ENCODE peak calls at places on chromosomes 11 and 22, in eight cellular contexts. V is hippocampal formation; U is amygdala; C is GM13977; Z is HEK293T; O is CD4-positive, alpha-beta T cell; B is retina; I is fibroblast of lung. D is an unnamed sample.

GRCh38 chr11:63813035-63813562 is at the start of gene SPINDOC:
- DNase-seq in V (peak), U (peak), C (peak), Z (peak), O (peak), B (peak), I (peak), D (peak)

GRCh38 chr11:72091292-72091691 is 10.6 kb downstream of the LRRC51 start:
- DNase-seq in V (peak), U (peak), C (peak), Z (peak), O (peak), B (peak), I (peak), D (peak)

GRCh38 chr11:2518983-2519340 is 74.2 kb downstream of the KCNQ1 start:
- DNase-seq in V (no peak), U (no peak), C (no peak), Z (no peak), O (no peak), B (no peak), I (no peak), D (no peak)

GRCh38 chr11:110182886-110183285 is 89.7 kb downstream of the ZC3H12C start:
- DNase-seq in V (no peak), U (no peak), C (no peak), Z (no peak), O (no peak), B (no peak), I (peak), D (no peak)

GRCh38 chr11:24683578-24683977 is 186.7 kb downstream of the LUZP2 start:
- DNase-seq in V (no peak), U (no peak), C (no peak), Z (no peak), O (no peak), B (no peak), I (no peak), D (no peak)

GRCh38 chr11:102451693-102452460 is 688 bp downstream of the TMEM123 start:
- DNase-seq in V (peak), U (peak), C (peak), Z (peak), O (peak), B (peak), I (peak), D (peak)

GRCh38 chr11:68115285-68115684 is 5.9 kb downstream of the CHKA start:
- DNase-seq in V (no peak), U (no peak), C (no peak), Z (no peak), O (no peak), B (no peak), I (no peak), D (no peak)

GRCh38 chr11:126163074-126163700 is 48.3 kb downstream of the RPUSD4 start:
- DNase-seq in V (no peak), U (no peak), C (no peak), Z (no peak), O (no peak), B (peak), I (peak), D (no peak)

GRCh38 chr11:69750108-69750850 is 24.9 kb downstream of the FGF4 start:
- DNase-seq in V (no peak), U (no peak), C (no peak), Z (no peak), O (no peak), B (no peak), I (no peak), D (no peak)

GRCh38 chr11:126990716-126991480 is 9.7 kb downstream of the KIRREL3 start:
- DNase-seq in V (no peak), U (no peak), C (no peak), Z (no peak), O (no peak), B (no peak), I (no peak), D (no peak)

GRCh38 chr11:62153087-62153395 is 29.2 kb downstream of the INCENP start:
- DNase-seq in V (no peak), U (no peak), C (no peak), Z (no peak), O (no peak), B (no peak), I (no peak), D (no peak)

GRCh38 chr11:68012843-68013610 is 2.9 kb downstream of the ALDH3B1 start:
- DNase-seq in V (peak), U (no peak), C (no peak), Z (no peak), O (no peak), B (no peak), I (peak), D (no peak)

GRCh38 chr11:32056445-32056844 is 34.4 kb upstream of the RCN1 start:
- DNase-seq in V (no peak), U (no peak), C (no peak), Z (no peak), O (no peak), B (no peak), I (peak), D (no peak)

GRCh38 chr22:44270556-44270880 is 42.2 kb downstream of the SHISAL1 start:
- DNase-seq in V (no peak), U (no peak), C (no peak), Z (no peak), O (no peak), B (no peak), I (no peak), D (no peak)

GRCh38 chr11:120978701-120979100 is 45.2 kb upstream of the TBCEL start:
- DNase-seq in V (no peak), U (no peak), C (no peak), Z (no peak), O (no peak), B (no peak), I (no peak), D (no peak)

GRCh38 chr11:119194811-119195210 is 9.5 kb downstream of the NHERF4 start:
- DNase-seq in V (no peak), U (no peak), C (no peak), Z (no peak), O (no peak), B (no peak), I (no peak), D (no peak)

GRCh38 chr22:39592104-39593060 is 21.8 kb downstream of the CACNA1I start:
- DNase-seq in V (no peak), U (no peak), C (no peak), Z (no peak), O (no peak), B (peak), I (peak), D (no peak)

GRCh38 chr11:65488273-65489058 is 10.4 kb upstream of the MALAT1 start:
- DNase-seq in V (peak), U (no peak), C (peak), Z (no peak), O (no peak), B (peak), I (peak), D (no peak)

GRCh38 chr11:2293396-2294339 is 8.1 kb downstream of the C11orf21 start:
- DNase-seq in V (no peak), U (no peak), C (no peak), Z (no peak), O (no peak), B (no peak), I (no peak), D (no peak)

GRCh38 chr22:29309332-29310064 is 3.0 kb downstream of the GAS2L1 start:
- DNase-seq in V (no peak), U (no peak), C (peak), Z (no peak), O (no peak), B (no peak), I (no peak), D (peak)

GRCh38 chr22:20080776-20081654 is 974 bp downstream of the DGCR8 start:
- DNase-seq in V (no peak), U (no peak), C (peak), Z (peak), O (no peak), B (peak), I (peak), D (no peak)

GRCh38 chr22:44402196-44403111 is 89.7 kb upstream of the SHISAL1 start:
- DNase-seq in V (no peak), U (no peak), C (no peak), Z (no peak), O (no peak), B (peak), I (no peak), D (no peak)

GRCh38 chr11:62143727-62144126 is 19.9 kb downstream of the INCENP start:
- DNase-seq in V (no peak), U (no peak), C (no peak), Z (no peak), O (no peak), B (no peak), I (no peak), D (no peak)

GRCh38 chr22:19482297-19482696 is 2.6 kb downstream of the CDC45 start:
- DNase-seq in V (no peak), U (no peak), C (no peak), Z (no peak), O (no peak), B (no peak), I (no peak), D (no peak)

GRCh38 chr11:36211735-36212430 is 77.3 kb downstream of the COMMD9 start:
- DNase-seq in V (no peak), U (peak), C (no peak), Z (no peak), O (no peak), B (no peak), I (no peak), D (no peak)

GRCh38 chr11:18490319-18490718 is 34.7 kb downstream of the LDHAL6A start:
- DNase-seq in V (no peak), U (no peak), C (no peak), Z (no peak), O (no peak), B (no peak), I (no peak), D (no peak)

GRCh38 chr11:133403900-133404299 is 128.4 kb downstream of the OPCML start:
- DNase-seq in V (no peak), U (no peak), C (no peak), Z (peak), O (no peak), B (no peak), I (no peak), D (peak)

GRCh38 chr11:69808708-69809107 is 10.5 kb downstream of the FGF3 start:
- DNase-seq in V (no peak), U (no peak), C (no peak), Z (no peak), O (no peak), B (peak), I (peak), D (no peak)

GRCh38 chr11:134913999-134914590 is 502.1 kb upstream of the B3GAT1 start:
- DNase-seq in V (no peak), U (no peak), C (no peak), Z (no peak), O (no peak), B (no peak), I (no peak), D (no peak)

GRCh38 chr11:87150936-87151335 is 113.2 kb downstream of the TMEM135 start:
- DNase-seq in V (no peak), U (no peak), C (no peak), Z (no peak), O (no peak), B (no peak), I (peak), D (no peak)

GRCh38 chr11:8196749-8197148 is 27.9 kb upstream of the RIC3 start:
- DNase-seq in V (no peak), U (no peak), C (no peak), Z (no peak), O (no peak), B (no peak), I (no peak), D (no peak)

GRCh38 chr11:17601206-17602075 is 54.4 kb downstream of the OTOG start:
- DNase-seq in V (no peak), U (no peak), C (no peak), Z (no peak), O (no peak), B (no peak), I (no peak), D (peak)

GRCh38 chr22:47251911-47252310 is 489.5 kb downstream of the TBC1D22A start:
- DNase-seq in V (no peak), U (no peak), C (no peak), Z (no peak), O (no peak), B (no peak), I (no peak), D (no peak)

GRCh38 chr11:22342599-22343138 is 4.5 kb downstream of the SLC17A6 start:
- DNase-seq in V (no peak), U (no peak), C (no peak), Z (no peak), O (no peak), B (peak), I (no peak), D (no peak)

GRCh38 chr11:17563248-17563647 is 16.2 kb downstream of the OTOG start:
- DNase-seq in V (no peak), U (no peak), C (no peak), Z (peak), O (no peak), B (no peak), I (no peak), D (no peak)

GRCh38 chr11:68026391-68027105 is 3.9 kb upstream of the NDUFS8 start:
- DNase-seq in V (no peak), U (no peak), C (no peak), Z (no peak), O (no peak), B (no peak), I (no peak), D (no peak)

GRCh38 chr11:76724162-76724768 is 53.7 kb upstream of the LRRC32 start:
- DNase-seq in V (no peak), U (no peak), C (no peak), Z (no peak), O (no peak), B (no peak), I (no peak), D (no peak)

GRCh38 chr11:65576232-65576866 is 496 bp downstream of the EHBP1L1 start:
- DNase-seq in V (no peak), U (no peak), C (peak), Z (no peak), O (no peak), B (no peak), I (no peak), D (no peak)

GRCh38 chr11:116169776-116170175 is 603.0 kb downstream of the BUD13 start:
- DNase-seq in V (no peak), U (no peak), C (no peak), Z (no peak), O (no peak), B (no peak), I (no peak), D (no peak)